ENCODE peak calls at places on chromosome 3, in nine cellular contexts. O, E, R, P, G, L, H, F and Q are unnamed samples.

GRCh38 chr3:31815631-31816440 is 165.2 kb downstream of the OSBPL10 start:
- DNase-seq in O (no peak), R (no peak), L (no peak), F (no peak), G (no peak), E (no peak), P (no peak), H (no peak), Q (no peak)

GRCh38 chr3:160129459-160130061 is 95.7 kb upstream of the C3orf80 start:
- DNase-seq in R (peak; percentile 82), L (peak; percentile 38), E (no peak), H (no peak), O (no peak), G (peak; percentile 95), P (no peak), F (no peak), Q (no peak)

GRCh38 chr3:4804161-4805058 is 174.8 kb upstream of the BHLHE40 start:
- DNase-seq in G (no peak), L (no peak), F (no peak), O (no peak), H (no peak), E (no peak), P (no peak), R (no peak), Q (no peak)

GRCh38 chr3:56025316-56025715 is 443.0 kb downstream of the ERC2 start:
- DNase-seq in R (no peak), H (no peak), O (peak; percentile 31), E (no peak), F (no peak), L (no peak), P (no peak), G (peak; percentile 14), Q (no peak)

GRCh38 chr3:121894191-121894990 is at the start of gene SLC15A2:
- DNase-seq in L (no peak), F (no peak), R (no peak), O (peak; percentile 45), H (no peak), E (no peak), G (peak; percentile 60), P (no peak), Q (no peak)

GRCh38 chr3:194736896-194737600 is 51.4 kb downstream of the FAM43A start:
- DNase-seq in R (peak; percentile 94), E (no peak), G (no peak), F (no peak), H (no peak), O (no peak), P (no peak), L (no peak), Q (no peak)

GRCh38 chr3:49295489-49296058 is 18.5 kb upstream of the C3orf62 start:
- DNase-seq in R (peak; percentile 57), E (no peak), L (peak; percentile 13), O (no peak), G (peak; percentile 55), H (no peak), P (no peak), F (no peak), Q (no peak)

GRCh38 chr3:14652-15051 is 181.9 kb upstream of the CHL1 start:
- DNase-seq in L (no peak), F (no peak), G (no peak), R (no peak), P (no peak), O (no peak), H (no peak), E (no peak), Q (no peak)

GRCh38 chr3:32399030-32399620 is 7.5 kb downstream of the CMTM7 start:
- DNase-seq in P (no peak), O (no peak), H (no peak), E (no peak), G (peak; percentile 73), R (peak; percentile 75), F (no peak), L (peak; percentile 48), Q (no peak)

GRCh38 chr3:128469128-128469527 is 2.4 kb upstream of the DNAJB8 start:
- DNase-seq in G (no peak), L (no peak), P (no peak), E (no peak), O (no peak), R (no peak), H (no peak), F (no peak), Q (no peak)

GRCh38 chr3:183455064-183455463 is 26.6 kb upstream of the MCF2L2 start:
- DNase-seq in O (no peak), H (no peak), E (no peak), G (peak; percentile 83), P (no peak), F (no peak), R (no peak), L (no peak), Q (no peak)

GRCh38 chr3:188003188-188004171 is 150.5 kb upstream of the LPP start:
- DNase-seq in H (no peak), L (peak; percentile 12), G (no peak), F (peak; percentile 43), E (no peak), P (no peak), R (no peak), O (peak; percentile 37), Q (no peak)

GRCh38 chr3:59189561-59190338 is 139.9 kb upstream of the CFAP20DC start:
- DNase-seq in H (no peak), P (no peak), E (no peak), F (peak; percentile 10), L (no peak), R (no peak), G (no peak), O (no peak), Q (no peak)

GRCh38 chr3:136753112-136753939 is 1.1 kb upstream of the STAG1 start:
- DNase-seq in R (peak; percentile 52), F (no peak), H (no peak), O (no peak), L (no peak), G (no peak), P (no peak), E (no peak), Q (no peak)

GRCh38 chr3:64289622-64290021 is 64.4 kb upstream of the PRICKLE2 start:
- DNase-seq in G (no peak), H (no peak), E (no peak), O (no peak), L (no peak), P (no peak), R (peak; percentile 2), F (no peak), Q (no peak)

DNA sequence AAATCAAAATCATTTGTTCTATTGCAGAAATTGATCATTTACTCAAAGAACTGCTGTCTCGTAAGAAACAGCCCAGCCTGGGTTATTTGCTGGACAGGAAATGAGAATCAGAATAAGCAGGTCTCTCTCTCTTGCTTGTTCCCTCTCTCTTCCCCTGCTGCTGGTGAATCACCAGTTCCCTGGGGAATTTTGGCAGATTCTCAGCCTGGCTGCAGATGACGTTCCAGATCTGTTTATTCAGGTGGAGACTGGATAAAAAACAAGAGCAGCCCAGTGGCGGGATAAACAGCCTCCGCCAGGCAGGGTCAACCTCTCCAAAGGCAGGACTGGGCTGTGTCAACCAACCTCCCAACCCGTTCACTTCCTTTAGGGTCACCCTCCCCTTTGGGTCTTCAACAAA is 72.1 kb downstream of the LRIG1 start:
- DNase-seq in P (peak; percentile 93), H (no peak), O (peak; percentile 76), G (peak; percentile 100), R (peak; percentile 43), E (peak; percentile 93), F (peak; percentile 66), L (peak; percentile 32), Q (peak; percentile 91)
- TF ChIP-seq POLR2A in P (no peak), H (no peak), O (no peak), G (peak; percentile 56), R (no peak), E (no peak), F (no peak), L (no peak), Q (peak; percentile 60)

DNA sequence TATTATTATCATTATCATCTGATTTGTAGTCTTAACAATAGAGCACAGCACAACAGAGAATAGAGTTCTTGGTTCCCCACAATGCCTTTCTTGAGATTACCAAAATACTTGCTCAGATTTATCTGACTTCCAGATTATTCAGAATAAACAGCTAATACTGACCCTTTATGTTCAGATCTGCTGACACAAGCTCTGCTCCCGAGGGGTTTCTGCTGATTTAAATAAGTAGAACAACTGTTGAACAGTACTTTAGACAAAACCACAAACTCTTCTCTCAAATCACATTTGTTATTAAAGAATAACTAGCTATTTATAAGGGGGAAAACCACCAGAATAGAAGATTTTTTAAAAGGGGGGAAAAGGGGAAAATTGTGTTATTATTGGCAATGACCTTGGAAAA is 380.2 kb upstream of the ATP11B start:
- DNase-seq in F (no peak), E (no peak), L (no peak), H (no peak), G (no peak), O (no peak), P (no peak), R (no peak), Q (no peak)
- TF ChIP-seq CTCF in F (no peak), E (no peak), L (no peak), H (no peak), G (no peak), O (no peak), P (no peak), R (no peak), Q (no peak)

GRCh38 chr3:129892857-129893615 is 475 bp downstream of the TMCC1 start:
- DNase-seq in F (peak; percentile 74), L (peak; percentile 22), O (no peak), E (peak; percentile 24), P (peak; percentile 88), H (no peak), G (peak; percentile 56), R (peak; percentile 79), Q (no peak)
- TF ChIP-seq POLR2A in F (peak; percentile 30), L (peak; percentile 37), O (no peak), E (no peak), P (no peak), H (peak; percentile 58), G (peak; percentile 69), R (no peak), Q (peak; percentile 60)

DNA sequence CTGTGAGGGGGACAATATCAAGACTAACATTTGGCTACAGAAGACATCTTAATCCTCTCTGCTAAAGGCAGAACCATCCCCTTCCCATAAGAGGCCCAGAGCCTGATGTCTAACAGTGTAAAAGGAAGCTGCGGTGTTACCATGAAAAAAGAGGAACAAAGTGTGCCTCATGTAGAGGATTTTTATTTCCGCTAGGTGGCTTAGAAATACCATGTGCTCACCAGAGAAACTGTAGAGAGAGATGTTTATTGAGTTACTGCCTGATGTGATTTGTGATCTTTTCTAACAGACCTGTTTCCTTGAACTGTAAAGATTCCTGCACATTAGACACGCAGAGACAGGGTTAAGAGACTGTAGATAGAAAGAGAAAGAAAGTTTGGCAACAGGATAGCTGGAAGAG is 22.1 kb downstream of the OR5H15 start:
- DNase-seq in P (no peak), O (no peak), G (peak; percentile 8), L (no peak), H (no peak), E (no peak), R (peak; percentile 52), F (no peak), Q (no peak)
- TF ChIP-seq CTCF in P (no peak), O (no peak), G (no peak), L (no peak), H (no peak), E (no peak), R (peak; percentile 5), F (no peak), Q (no peak)

GRCh38 chr3:141401584-141402475 is 33.5 kb downstream of the ZBTB38 start:
- DNase-seq in O (peak; percentile 53), H (no peak), P (peak; percentile 91), L (peak; percentile 50), E (no peak), R (peak; percentile 38), F (peak; percentile 51), G (no peak), Q (no peak)
- TF ChIP-seq POLR2A in O (no peak), H (peak; percentile 51), P (peak; percentile 28), L (peak; percentile 31), E (no peak), R (no peak), F (peak; percentile 34), G (no peak), Q (no peak)